ENCODE peak calls at places on chromosomes 13 and 19, in five cellular contexts. M is left ventricle myocardium inferior; L is HFFc6; O is activated CD8-positive, alpha-beta T cell treated with anti-CD3 and anti-CD28 coated beads for 36 hours; D is omental fat pad. R is an unnamed sample.

GRCh38 chr19:41111296-41111695 is 2.9 kb upstream of the CYP2F1 start:
- DNase-seq in M (no peak), L (no peak), O (no peak), D (no peak), R (no peak)

GRCh38 chr13:44238011-44238421 is 135.6 kb upstream of the SERP2 start:
- DNase-seq in M (no peak), L (no peak), O (no peak), D (no peak), R (no peak)

GRCh38 chr13:74040200-74040599 is 94.0 kb downstream of the KLF12 start:
- DNase-seq in M (peak; percentile 46), L (no peak), O (peak; percentile 28), D (no peak), R (peak; percentile 20)

GRCh38 chr13:19597523-19597922 is 35.9 kb upstream of the MPHOSPH8 start:
- DNase-seq in M (no peak), L (peak; percentile 83), O (no peak), D (no peak), R (no peak)

GRCh38 chr19:45500918-45501729 is 2.9 kb downstream of the PPM1N start:
- DNase-seq in M (no peak), L (no peak), O (no peak), D (no peak), R (no peak)

GRCh38 chr13:110396913-110397379 is 89.9 kb downstream of the COL4A2 start:
- DNase-seq in M (peak; percentile 87), L (peak; percentile 99), O (no peak), D (peak; percentile 78), R (no peak)

GRCh38 chr13:51950722-51951121 is 60.5 kb downstream of the ATP7B start:
- DNase-seq in M (no peak), L (no peak), O (peak; percentile 11), D (no peak), R (no peak)

GRCh38 chr13:28370448-28370847 is 124.5 kb downstream of the FLT1 start:
- DNase-seq in M (no peak), L (no peak), O (no peak), D (no peak), R (no peak)

GRCh38 chr13:101520672-101521071 is 68.2 kb downstream of the ITGBL1 start:
- DNase-seq in M (no peak), L (peak; percentile 55), O (peak; percentile 43), D (no peak), R (no peak)

GRCh38 chr13:19156013-19156825 is 25.4 kb downstream of the TUBA3C start:
- DNase-seq in M (no peak), L (no peak), O (no peak), D (no peak), R (no peak)

GRCh38 chr19:45050036-45050435 is 11.2 kb downstream of the CLASRP start:
- DNase-seq in M (no peak), L (no peak), O (no peak), D (no peak), R (no peak)

GRCh38 chr19:36058481-36059179 is 3.9 kb downstream of the WDR62 start:
- DNase-seq in M (no peak), L (no peak), O (no peak), D (no peak), R (no peak)

GRCh38 chr19:43779147-43779819 is 1.5 kb downstream of the KCNN4 start:
- DNase-seq in M (peak; percentile 36), L (no peak), O (no peak), D (no peak), R (peak; percentile 20)

GRCh38 chr19:43780706-43781525 is at the start of gene KCNN4:
- DNase-seq in M (no peak), L (peak; percentile 68), O (peak; percentile 87), D (no peak), R (peak; percentile 89)

GRCh38 chr19:43781630-43782310 is 997 bp upstream of the KCNN4 start:
- DNase-seq in M (no peak), L (no peak), O (peak; percentile 61), D (no peak), R (peak; percentile 28)

GRCh38 chr19:43778651-43779050 is 2.1 kb downstream of the KCNN4 start:
- DNase-seq in M (no peak), L (no peak), O (no peak), D (no peak), R (peak; percentile 42)

DNA sequence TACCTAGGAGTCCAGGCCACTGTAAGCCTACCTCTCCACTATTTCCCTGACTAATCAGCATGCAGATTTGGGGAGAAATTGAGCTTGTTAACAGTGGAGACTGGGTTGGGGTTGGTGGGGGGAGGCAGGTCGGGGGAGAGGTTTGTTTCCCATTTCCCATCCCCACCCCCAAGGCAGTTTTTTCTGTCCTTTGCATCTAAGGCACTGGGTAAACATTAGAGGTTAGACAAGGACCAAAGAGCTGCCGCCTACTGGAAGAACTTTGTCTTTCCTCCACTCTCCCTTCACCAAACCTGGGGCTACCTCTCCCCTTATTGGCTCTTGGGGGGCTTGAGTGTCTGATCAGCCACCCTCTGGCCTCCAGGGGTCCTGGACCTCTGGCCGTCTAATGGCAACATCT is 953 bp downstream of the KCNN4 start:
- DNase-seq in M (no peak), L (no peak), O (no peak), D (no peak), R (peak; percentile 84)
- TF ChIP-seq CTCF in M (no peak), L (peak; percentile 38), O (no peak), D (no peak), R (peak; percentile 52)

GRCh38 chr19:28941833-28942232 is 271.1 kb downstream of the UQCRFS1 start:
- DNase-seq in M (no peak), L (no peak), O (no peak), D (no peak), R (no peak)

GRCh38 chr19:28949027-28949426 is 263.9 kb downstream of the UQCRFS1 start:
- DNase-seq in M (no peak), L (no peak), O (no peak), D (no peak), R (no peak)

GRCh38 chr19:28940751-28941500 is 272.0 kb downstream of the UQCRFS1 start:
- DNase-seq in M (no peak), L (peak; percentile 90), O (no peak), D (no peak), R (no peak)

GRCh38 chr19:28948531-28948930 is 264.4 kb downstream of the UQCRFS1 start:
- DNase-seq in M (no peak), L (no peak), O (no peak), D (no peak), R (no peak)

DNA sequence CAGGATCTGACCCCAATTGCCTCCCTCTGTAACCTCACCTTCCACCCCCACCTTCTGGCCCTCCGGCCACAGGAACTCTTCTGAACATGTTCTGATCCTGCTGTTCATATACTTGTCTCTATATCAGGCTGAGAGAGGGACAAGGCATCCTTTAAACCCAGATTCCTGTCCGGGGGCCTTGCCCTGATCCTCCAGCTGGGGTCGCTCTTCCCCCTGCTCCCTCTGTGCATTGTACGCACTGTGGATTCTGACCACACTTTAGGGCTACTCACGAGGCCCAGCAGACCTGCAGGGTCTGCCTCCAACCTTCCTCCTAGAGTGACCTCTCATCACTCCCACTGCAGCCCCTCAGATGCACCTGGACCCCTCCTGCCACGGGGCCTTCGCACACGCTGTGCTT is 269.3 kb downstream of the UQCRFS1 start:
- DNase-seq in M (no peak), L (no peak), O (no peak), D (no peak), R (no peak)
- TF ChIP-seq CTCF in M (no peak), L (peak; percentile 32), O (no peak), D (no peak), R (no peak)

GRCh38 chr13:39327080-39327479 is 275.9 kb downstream of the LHFPL6 start:
- DNase-seq in M (no peak), L (no peak), O (no peak), D (no peak), R (no peak)
- TF ChIP-seq CTCF in M (no peak), L (no peak), O (no peak), D (no peak), R (no peak)

GRCh38 chr13:53206455-53206854 is 177.8 kb downstream of the OLFM4 start:
- DNase-seq in M (no peak), L (no peak), O (no peak), D (no peak), R (no peak)
- TF ChIP-seq CTCF in M (peak; percentile 26), L (peak; percentile 52), O (peak; percentile 34), D (no peak), R (peak; percentile 29)

DNA sequence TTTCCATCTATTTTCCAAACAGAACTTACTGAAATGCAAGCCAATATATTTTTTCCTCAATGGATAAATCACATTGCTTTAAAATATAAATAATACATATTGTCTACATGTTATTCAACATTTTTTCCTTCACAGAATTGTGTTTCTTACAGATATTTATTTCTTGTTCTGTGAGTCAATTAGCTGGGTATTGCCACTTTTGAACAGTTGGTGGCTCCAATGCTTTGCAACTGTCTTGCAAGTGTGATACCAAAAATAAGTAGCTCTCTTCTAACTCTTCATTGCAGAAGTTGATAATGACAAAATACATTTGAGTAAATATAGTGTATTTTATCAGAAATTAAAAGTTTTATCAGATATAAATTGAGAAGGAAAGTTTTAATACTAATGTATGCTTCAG is 17.1 kb upstream of the GPC5 start:
- DNase-seq in M (no peak), L (no peak), O (no peak), D (no peak), R (no peak)
- TF ChIP-seq CTCF in M (peak; percentile 52), L (peak; percentile 38), O (no peak), D (no peak), R (peak; percentile 52)

R was measured in GM13977.